ENCODE peak calls at places on chromosomes 12 and 14, in seven cellular contexts. K is HFF-Myc, H is HT1080, D is GM03348, C is T-helper 9 cell, Z is kidney, B is Karpas-422. J is an unnamed sample.

GRCh38 chr14:53824061-53824460 is 132.6 kb downstream of the BMP4 start:
- DNase-seq in H (no peak), Z (no peak), B (no peak), C (no peak), K (no peak), D (no peak), J (no peak)

GRCh38 chr14:20530771-20531571 is 25.6 kb downstream of the RNASE10 start:
- DNase-seq in D (peak), Z (no peak), C (peak), K (peak), B (peak), H (peak), J (peak)

GRCh38 chr14:72715215-72715909 is 178.5 kb downstream of the DPF3 start:
- DNase-seq in K (no peak), D (no peak), B (no peak), Z (no peak), H (no peak), C (no peak), J (no peak)

GRCh38 chr14:100810435-100810834 is 15.5 kb upstream of the MEG3 start:
- DNase-seq in H (no peak), Z (peak), B (no peak), C (no peak), K (no peak), D (no peak), J (no peak)

GRCh38 chr12:68746572-68747180 is 700 bp downstream of the SLC35E3 start:
- DNase-seq in C (peak), Z (peak), B (peak), K (peak), H (peak), D (peak), J (peak)

GRCh38 chr12:52524241-52524897 is 4.2 kb upstream of the KRT5 start:
- DNase-seq in Z (no peak), B (no peak), K (no peak), C (no peak), H (no peak), D (no peak), J (no peak)

GRCh38 chr12:132284071-132284492 is 45.3 kb downstream of the GALNT9 start:
- DNase-seq in D (peak), H (no peak), K (no peak), C (no peak), Z (peak), B (no peak), J (no peak)

GRCh38 chr12:132559652-132560420 is 50.5 kb downstream of the LRCOL1 start:
- DNase-seq in K (no peak), Z (no peak), B (no peak), D (peak), H (no peak), C (no peak), J (peak)

GRCh38 chr12:101793401-101793800 is 37.4 kb downstream of the GNPTAB start:
- DNase-seq in D (peak), H (peak), C (no peak), B (no peak), K (no peak), Z (no peak), J (no peak)

GRCh38 chr14:26984318-26985177 is 386.7 kb upstream of the NOVA1 start:
- DNase-seq in Z (no peak), K (peak), D (peak), C (no peak), B (peak), H (peak), J (no peak)

GRCh38 chr12:46271846-46272245 is 3.0 kb upstream of the SLC38A1 start:
- DNase-seq in C (no peak), D (no peak), B (no peak), H (no peak), Z (no peak), K (no peak), J (no peak)

GRCh38 chr12:41287500-41287899 is 99.4 kb downstream of the PDZRN4 start:
- DNase-seq in H (no peak), Z (no peak), D (no peak), K (no peak), C (no peak), B (no peak), J (no peak)